ENCODE peak calls at places on chromosomes 5 and 9, in five cellular contexts. C, N, Q, E and X are unnamed samples.

GRCh38 chr9:101495810-101496209 is 37.8 kb upstream of the RNF20 start:
- DNase-seq in Q (no peak), N (no peak), C (no peak), E (no peak), X (no peak)

GRCh38 chr5:56522972-56523371 is 289.8 kb upstream of the ANKRD55 start:
- DNase-seq in E (no peak), Q (no peak), N (no peak), C (no peak), X (no peak)

GRCh38 chr9:110048473-110048975 is 159.4 kb downstream of the C9orf152 start:
- DNase-seq in N (no peak), Q (peak), C (peak), E (peak), X (peak)

GRCh38 chr9:94761506-94761905 is 35.0 kb downstream of the AOPEP start:
- DNase-seq in N (no peak), C (no peak), Q (no peak), E (no peak), X (no peak)

GRCh38 chr9:419571-420156 is 205.0 kb downstream of the DOCK8 start:
- DNase-seq in C (no peak), Q (no peak), E (no peak), N (no peak), X (no peak)

GRCh38 chr5:61631438-61631941 is 299.4 kb downstream of the ZSWIM6 start:
- DNase-seq in C (no peak), N (no peak), E (no peak), Q (no peak), X (no peak)

GRCh38 chr9:33880562-33881089 is 63.7 kb downstream of the UBE2R2 start:
- DNase-seq in C (no peak), N (no peak), E (no peak), Q (peak), X (no peak)

GRCh38 chr9:126704157-126704941 is 90.6 kb downstream of the LMX1B start:
- DNase-seq in E (no peak), C (no peak), Q (peak), N (no peak), X (no peak)

GRCh38 chr5:160333726-160334125 is 21.4 kb upstream of the CCNJL start:
- DNase-seq in Q (no peak), E (no peak), N (no peak), C (no peak), X (no peak)

GRCh38 chr9:89309166-89309565 is 1.8 kb upstream of the CKS2 start:
- DNase-seq in N (no peak), E (no peak), Q (no peak), C (no peak), X (no peak)

GRCh38 chr5:126122942-126123341 is 300.3 kb upstream of the GRAMD2B start:
- DNase-seq in N (no peak), Q (no peak), C (no peak), E (no peak), X (no peak)

GRCh38 chr9:127163409-127163808 is 41.0 kb upstream of the ANGPTL2 start:
- DNase-seq in Q (no peak), C (no peak), E (peak), N (peak), X (no peak)

GRCh38 chr5:140261403-140262171 is 41.3 kb downstream of the PFDN1 start:
- DNase-seq in Q (no peak), N (peak), E (no peak), C (no peak), X (peak)

GRCh38 chr5:140041492-140042421 is 1.3 kb downstream of the NRG2 start:
- DNase-seq in Q (peak), E (peak), C (no peak), N (no peak), X (peak)

GRCh38 chr9:79655571-79655970 is 83.8 kb downstream of the TLE4 start:
- DNase-seq in Q (no peak), N (no peak), E (no peak), C (no peak), X (no peak)

GRCh38 chr5:10762178-10762775 is 1.2 kb upstream of the DAP start:
- DNase-seq in E (no peak), C (no peak), Q (no peak), N (no peak), X (no peak)

GRCh38 chr5:35803221-35803651 is 53.5 kb upstream of the IL7R start:
- DNase-seq in Q (peak), E (no peak), C (peak), N (no peak), X (no peak)

GRCh38 chr9:14323969-14324366 is 10.0 kb upstream of the NFIB start:
- DNase-seq in C (no peak), N (no peak), E (no peak), Q (no peak), X (no peak)

GRCh38 chr5:173668245-173668800 is 51.9 kb upstream of the BOD1 start:
- DNase-seq in E (no peak), Q (no peak), N (no peak), C (no peak), X (no peak)

GRCh38 chr9:6714176-6714575 is 43.6 kb upstream of the KDM4C start:
- DNase-seq in C (no peak), N (peak), Q (no peak), E (no peak), X (no peak)

GRCh38 chr5:163809480-163809879 is 304.1 kb downstream of the MAT2B start:
- DNase-seq in C (no peak), E (no peak), N (no peak), Q (no peak), X (no peak)

GRCh38 chr5:140870221-140871201 is 1.8 kb downstream of the PCDHA11 start:
- DNase-seq in Q (no peak), N (no peak), C (no peak), E (no peak), X (no peak)

GRCh38 chr9:36893148-36893547 is 140.9 kb downstream of the PAX5 start:
- DNase-seq in N (no peak), E (no peak), Q (no peak), C (no peak), X (no peak)

GRCh38 chr5:154302181-154302580 is 111.6 kb downstream of the GALNT10 start:
- DNase-seq in E (no peak), N (no peak), Q (peak), C (no peak), X (no peak)

GRCh38 chr9:6765396-6765795 is 7.6 kb downstream of the KDM4C start:
- DNase-seq in C (no peak), Q (no peak), E (no peak), N (no peak), X (no peak)

GRCh38 chr5:76818844-76819831 is at the start of gene F2RL1:
- DNase-seq in N (peak), C (no peak), Q (peak), E (no peak), X (peak)

GRCh38 chr9:98410185-98410697 is 154.8 kb upstream of the TBC1D2 start:
- DNase-seq in C (peak), N (peak), Q (no peak), E (no peak), X (peak)

GRCh38 chr5:61802456-61802855 is 470.4 kb downstream of the ZSWIM6 start:
- DNase-seq in Q (no peak), N (no peak), C (no peak), E (no peak), X (no peak)

GRCh38 chr5:117881426-117882230 is 1106.7 kb downstream of the DTWD2 start:
- DNase-seq in N (no peak), Q (no peak), C (no peak), E (no peak), X (no peak)

GRCh38 chr9:126327016-126327749 is 554 bp downstream of the MVB12B start:
- DNase-seq in E (no peak), Q (peak), N (no peak), C (no peak), X (peak)

GRCh38 chr5:50711280-50711679 is 44.8 kb downstream of the PARP8 start:
- DNase-seq in E (peak), C (no peak), N (no peak), Q (no peak), X (peak)

GRCh38 chr9:87238545-87238944 is 259.1 kb upstream of the DAPK1 start:
- DNase-seq in C (no peak), Q (no peak), N (no peak), E (no peak), X (no peak)

GRCh38 chr5:109329296-109330252 is 80.2 kb downstream of the PJA2 start:
- DNase-seq in N (no peak), E (no peak), C (no peak), Q (no peak), X (no peak)

GRCh38 chr9:117963493-117963892 is 259.3 kb downstream of the TLR4 start:
- DNase-seq in N (no peak), C (no peak), Q (no peak), E (no peak), X (no peak)

GRCh38 chr9:124934290-124934689 is 6.6 kb downstream of the GOLGA1 start:
- DNase-seq in C (no peak), Q (no peak), N (no peak), E (peak), X (no peak)

GRCh38 chr9:130343445-130343918 is 77.9 kb downstream of the HMCN2 start:
- DNase-seq in C (no peak), E (no peak), N (no peak), Q (peak), X (peak)

GRCh38 chr9:92723299-92723625 is 41.4 kb downstream of the BICD2 start:
- DNase-seq in Q (no peak), N (no peak), C (no peak), E (no peak), X (no peak)

GRCh38 chr5:77679791-77680190 is 41.3 kb upstream of the OTP start:
- DNase-seq in E (no peak), C (no peak), N (peak), Q (no peak), X (no peak)

DNA sequence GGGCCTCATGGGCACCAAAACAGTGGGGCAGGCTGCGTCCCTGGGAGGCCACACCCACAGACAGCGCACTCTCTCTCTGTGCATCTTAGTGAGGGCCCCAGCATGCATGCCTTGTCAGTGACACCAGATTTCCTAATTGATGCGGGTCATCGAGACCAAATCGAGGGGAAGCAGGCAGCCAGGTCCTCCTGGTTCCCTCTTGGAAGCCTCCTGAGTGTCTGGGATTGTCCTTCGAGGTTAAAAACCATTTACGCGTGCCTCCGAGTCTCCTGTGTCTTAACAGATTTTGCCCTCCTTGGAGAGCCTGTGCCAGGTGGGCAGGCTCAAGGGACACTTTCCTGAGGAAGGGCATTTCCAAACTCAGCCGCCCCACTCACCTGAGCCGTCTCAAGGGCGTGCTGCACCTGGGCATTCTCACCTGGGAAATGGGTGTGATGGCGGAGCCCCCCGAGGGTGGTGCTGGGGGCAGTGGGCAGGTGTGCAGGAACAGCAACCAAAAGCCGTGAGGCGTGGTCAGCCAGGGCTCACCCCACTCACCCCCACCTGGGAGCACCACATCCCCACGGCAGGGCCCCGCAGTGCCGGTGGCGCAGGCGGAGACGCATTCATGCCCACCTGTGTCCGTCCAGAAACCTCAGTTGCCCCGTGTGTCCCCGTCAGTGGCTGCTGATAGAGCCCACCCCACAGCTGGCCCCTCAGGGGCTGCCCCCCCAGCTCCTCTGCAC is 2.7 kb downstream of the SLC6A19 start:
- DNase-seq in E (no peak), Q (no peak), C (no peak), N (no peak), X (no peak)
- TF ChIP-seq SUZ12 in E (no peak), Q (no peak), C (no peak), N (no peak), X (no peak)

GRCh38 chr5:53027913-53028312 is 38.8 kb downstream of the ITGA2 start:
- DNase-seq in C (no peak), E (no peak), Q (no peak), N (no peak), X (no peak)

GRCh38 chr5:53024535-53024934 is 35.4 kb downstream of the ITGA2 start:
- DNase-seq in C (no peak), N (no peak), E (no peak), Q (no peak), X (no peak)

GRCh38 chr5:53025506-53025905 is 36.4 kb downstream of the ITGA2 start:
- DNase-seq in C (no peak), N (peak), Q (no peak), E (no peak), X (no peak)

GRCh38 chr5:53022889-53023511 is 33.8 kb downstream of the ITGA2 start:
- DNase-seq in E (no peak), C (no peak), Q (no peak), N (no peak), X (no peak)

DNA sequence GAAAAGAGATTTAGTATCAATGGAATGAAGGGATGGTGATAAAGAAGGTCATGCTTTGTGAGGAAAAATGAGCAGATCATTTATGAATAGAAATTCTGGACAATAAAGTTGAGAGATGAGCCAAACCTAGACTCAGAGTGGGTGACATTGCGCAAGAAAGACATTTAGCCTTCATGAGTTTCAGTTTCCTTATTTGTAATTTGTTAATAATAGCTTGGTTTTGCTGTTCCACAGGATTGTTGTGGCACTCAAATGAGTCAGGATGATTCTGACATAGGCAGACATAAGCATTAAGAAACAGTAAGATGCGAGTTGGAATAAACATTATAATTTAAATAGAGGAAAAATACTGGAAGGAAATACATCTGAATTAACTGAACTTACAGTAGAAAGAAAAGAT is 34.8 kb downstream of the ITGA2 start:
- DNase-seq in Q (no peak), N (no peak), C (no peak), E (no peak), X (no peak)
- TF ChIP-seq SUZ12 in Q (no peak), N (no peak), C (no peak), E (no peak), X (no peak)

GRCh38 chr9:137643921-137644320 is 25.1 kb downstream of the EHMT1 start:
- DNase-seq in E (no peak), Q (no peak), N (no peak), C (no peak), X (no peak)

GRCh38 chr9:137642118-137642601 is 23.4 kb downstream of the EHMT1 start:
- DNase-seq in E (no peak), C (no peak), Q (no peak), N (peak), X (no peak)

GRCh38 chr9:137640862-137641261 is 22.1 kb downstream of the EHMT1 start:
- DNase-seq in N (no peak), Q (no peak), E (no peak), C (no peak), X (no peak)

GRCh38 chr9:137645211-137645610 is 26.4 kb downstream of the EHMT1 start:
- DNase-seq in E (no peak), C (no peak), N (no peak), Q (no peak), X (no peak)

DNA sequence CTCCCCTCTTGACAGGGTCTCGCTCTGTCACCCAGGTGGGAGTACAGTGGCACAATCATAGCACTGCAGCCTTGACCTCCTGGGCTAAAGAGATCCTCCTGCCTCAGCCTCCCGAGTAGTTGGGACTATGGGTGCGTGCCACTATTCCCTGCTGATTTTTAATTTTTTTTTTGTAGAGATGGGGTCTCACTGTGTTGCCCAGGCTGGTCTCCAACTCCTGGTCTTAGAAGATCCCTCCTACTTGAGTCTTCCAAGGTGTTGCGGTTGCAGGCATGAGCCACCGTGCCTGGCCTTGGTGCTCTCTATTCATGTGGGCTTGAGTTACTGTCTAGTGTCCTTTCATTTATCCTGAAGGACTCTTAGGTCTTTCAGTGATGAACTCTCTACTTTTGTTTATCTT is 24.1 kb downstream of the EHMT1 start:
- DNase-seq in N (no peak), E (no peak), Q (no peak), C (no peak), X (no peak)
- TF ChIP-seq SUZ12 in N (no peak), E (no peak), Q (no peak), C (no peak), X (no peak)

GRCh38 chr9:74496819-74497749 is at the start of gene RORB:
- DNase-seq in N (no peak), Q (peak), C (peak), E (no peak), X (peak)
- TF ChIP-seq SUZ12 in N (no peak), Q (no peak), C (peak), E (no peak), X (no peak)

DNA sequence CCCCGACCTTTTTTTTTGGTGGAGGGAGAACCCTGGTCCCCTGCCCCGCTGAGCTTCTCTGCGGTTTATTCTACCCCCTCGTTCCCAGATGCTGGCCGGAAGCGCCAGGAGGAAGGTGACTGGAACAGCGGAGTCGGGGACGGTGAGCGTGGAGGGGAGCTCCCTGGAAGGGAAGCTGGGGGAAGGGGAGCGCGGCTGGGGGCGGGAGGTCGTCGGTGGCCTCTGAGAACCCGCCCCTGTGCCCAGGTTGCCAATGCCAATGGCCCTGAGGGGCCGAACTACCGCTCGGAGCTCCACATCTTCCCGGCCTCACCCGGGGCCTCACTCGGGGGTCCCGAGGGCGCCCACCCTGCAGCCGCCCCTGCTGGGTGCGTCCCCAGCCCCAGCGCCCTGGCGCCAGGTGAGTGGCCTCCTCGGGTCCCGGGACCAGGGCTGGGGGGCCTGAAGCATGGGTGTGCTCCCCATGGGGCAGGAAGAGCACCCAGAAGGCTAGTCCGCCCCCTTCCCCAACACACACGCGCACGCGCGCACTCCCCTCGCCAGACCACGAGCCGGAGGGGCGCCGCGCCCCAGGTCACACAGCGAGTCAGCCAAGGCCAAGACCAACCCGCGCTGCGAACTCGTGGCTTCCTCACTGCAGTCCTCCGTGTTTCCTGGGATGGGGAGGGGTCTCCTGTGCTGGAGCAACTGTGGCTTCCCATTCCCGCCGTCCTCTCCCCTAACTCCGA is 10.6 kb downstream of the MYOZ3 start:
- DNase-seq in N (no peak), Q (peak), E (no peak), C (no peak), X (no peak)
- TF ChIP-seq SUZ12 in N (no peak), Q (no peak), E (no peak), C (no peak), X (no peak)

DNA sequence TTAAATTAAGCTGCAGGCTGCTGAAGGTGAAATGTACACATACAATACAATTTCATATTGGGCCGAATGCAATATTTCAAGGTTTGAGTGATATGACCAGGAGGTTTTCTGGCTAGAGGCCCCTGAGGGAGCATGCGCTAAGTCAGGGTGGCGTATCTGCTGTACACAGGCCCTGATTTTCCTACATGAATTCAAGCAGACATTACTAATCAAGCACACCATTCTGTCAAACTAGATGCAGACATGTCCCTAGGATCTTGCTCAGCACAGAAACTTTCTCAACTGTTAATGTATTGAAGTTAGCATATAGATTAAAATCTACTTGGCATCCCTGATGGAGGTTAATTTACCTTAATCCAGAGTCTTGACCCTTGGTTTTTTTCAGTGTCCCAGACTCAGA is 10.7 kb upstream of the LECT2 start:
- DNase-seq in C (no peak), E (no peak), Q (no peak), N (no peak), X (no peak)
- TF ChIP-seq SUZ12 in C (no peak), E (no peak), Q (no peak), N (no peak), X (no peak)

DNA sequence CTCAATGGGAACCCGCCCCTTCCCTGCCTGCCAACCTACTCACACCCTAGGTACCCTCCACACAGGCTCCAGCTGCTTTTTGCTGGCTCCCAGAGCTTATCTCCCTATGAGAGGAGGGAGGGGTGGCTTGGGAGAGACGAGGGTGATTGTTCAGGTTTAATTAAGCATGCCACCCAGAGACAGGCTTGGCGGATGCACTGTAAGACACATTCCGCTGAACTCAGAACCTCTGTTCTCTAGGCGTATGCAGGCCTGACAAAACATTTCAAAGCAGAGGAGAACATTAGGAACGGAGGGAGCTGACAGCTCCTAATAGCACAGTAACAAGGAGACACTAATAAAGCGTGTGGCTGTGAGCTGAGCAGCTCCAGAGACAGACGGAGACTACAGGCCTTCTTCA is 80.1 kb downstream of the TRIM32 start:
- DNase-seq in E (no peak), C (no peak), Q (no peak), N (no peak), X (no peak)
- TF ChIP-seq SUZ12 in E (no peak), C (no peak), Q (no peak), N (no peak), X (no peak)